ENCODE peak calls at places on chromosomes 3 and 15, in five cellular contexts. F is right lobe of liver; W is CD4-positive, alpha-beta T cell; U is upper lobe of right lung; Z is brain microvascular endothelial cell. Q is an unnamed sample.

GRCh38 chr3:182239316-182239715 is 527.6 kb downstream of the SOX2 start:
- DNase-seq in Z (no peak), F (no peak), W (no peak), U (no peak), Q (no peak)

GRCh38 chr3:129490273-129490675 is 38.2 kb upstream of the RHO start:
- DNase-seq in U (peak), F (peak), W (peak), Z (peak), Q (peak)

GRCh38 chr3:71163216-71163918 is 420.2 kb downstream of the FOXP1 start:
- DNase-seq in U (no peak), Z (peak), W (no peak), F (peak), Q (no peak)

GRCh38 chr3:8210752-8211405 is 290.7 kb upstream of the LMCD1 start:
- DNase-seq in Z (peak), W (no peak), U (no peak), F (no peak), Q (no peak)

GRCh38 chr3:81308296-81308695 is 453.1 kb downstream of the GBE1 start:
- DNase-seq in W (no peak), Z (peak), F (no peak), U (no peak), Q (no peak)

GRCh38 chr3:49699281-49699723 is 9.9 kb downstream of the RNF123 start:
- DNase-seq in W (no peak), F (no peak), Z (no peak), U (no peak), Q (no peak)

GRCh38 chr3:74515451-74515850 is 99.0 kb downstream of the CNTN3 start:
- DNase-seq in Z (no peak), U (no peak), W (no peak), F (no peak), Q (no peak)

GRCh38 chr3:145094355-145094941 is 1066.5 kb downstream of the PLOD2 start:
- DNase-seq in U (no peak), Z (peak), W (no peak), F (no peak), Q (no peak)

GRCh38 chr3:151037746-151038145 is 47.7 kb upstream of the MED12L start:
- DNase-seq in Z (peak), F (peak), U (no peak), W (no peak), Q (no peak)

GRCh38 chr15:25742008-25742407 is 121.1 kb downstream of the ATP10A start:
- DNase-seq in Z (no peak), F (no peak), U (no peak), W (no peak), Q (no peak)

GRCh38 chr3:16478516-16478915 is 35.0 kb downstream of the RFTN1 start:
- DNase-seq in Z (peak), W (no peak), U (no peak), F (no peak), Q (no peak)

GRCh38 chr15:23395030-23395692 is 40.6 kb downstream of the GOLGA8S start:
- DNase-seq in F (no peak), W (no peak), U (peak), Z (no peak), Q (no peak)

GRCh38 chr3:13015286-13016082 is 57.7 kb downstream of the IQSEC1 start:
- DNase-seq in U (peak), Z (no peak), W (peak), F (peak), Q (peak)

GRCh38 chr15:43899928-43900327 is 73.1 kb downstream of the WDR76 start:
- DNase-seq in F (no peak), U (no peak), W (no peak), Z (no peak), Q (no peak)

GRCh38 chr15:57506422-57506821 is 85.3 kb upstream of the MYZAP start:
- DNase-seq in U (no peak), F (no peak), Z (no peak), W (no peak), Q (no peak)

GRCh38 chr15:93020976-93021772 is 67.8 kb downstream of the RGMA start:
- DNase-seq in F (no peak), Z (no peak), W (no peak), U (no peak), Q (no peak)

GRCh38 chr3:136075218-136075808 is 109.8 kb downstream of the PPP2R3A start:
- DNase-seq in F (peak), W (peak), Z (peak), U (no peak), Q (no peak)

GRCh38 chr3:173221010-173221409 is 80.0 kb upstream of the SPATA16 start:
- DNase-seq in Z (no peak), F (no peak), W (no peak), U (no peak), Q (no peak)

GRCh38 chr3:14403636-14404395 is 1.4 kb downstream of the SLC6A6 start:
- DNase-seq in W (no peak), F (peak), Z (no peak), U (peak), Q (no peak)

GRCh38 chr15:69963375-69963774 is 134.3 kb downstream of the TLE3 start:
- DNase-seq in F (no peak), U (no peak), W (no peak), Z (no peak), Q (no peak)

GRCh38 chr3:58492385-58492970 is 582 bp downstream of the KCTD6 start:
- DNase-seq in U (no peak), F (no peak), W (no peak), Z (no peak), Q (no peak)

GRCh38 chr3:29441020-29441324 is 160.1 kb downstream of the RBMS3 start:
- DNase-seq in U (no peak), Z (no peak), F (no peak), W (no peak), Q (no peak)

GRCh38 chr3:195704433-195704999 is 16.3 kb upstream of the MUC20 start:
- DNase-seq in Z (no peak), W (peak), U (no peak), F (no peak), Q (no peak)

GRCh38 chr3:129595544-129596193 is 10.8 kb downstream of the PLXND1 start:
- DNase-seq in Z (no peak), F (no peak), W (no peak), U (no peak), Q (no peak)

GRCh38 chr3:25830373-25831305 is 40.7 kb downstream of the OXSM start:
- DNase-seq in U (no peak), Z (no peak), F (no peak), W (no peak), Q (no peak)

GRCh38 chr3:56012732-56013131 is 455.5 kb downstream of the ERC2 start:
- DNase-seq in Z (no peak), F (no peak), U (no peak), W (no peak), Q (no peak)

GRCh38 chr3:52171577-52172261 is 17.5 kb upstream of the POC1A start:
- DNase-seq in W (no peak), U (no peak), Z (peak), F (peak), Q (peak)

GRCh38 chr3:171871392-171872274 is 28.5 kb downstream of the TMEM212 start:
- DNase-seq in Z (no peak), U (no peak), W (no peak), F (no peak), Q (no peak)

GRCh38 chr3:136332776-136333175 is 82.6 kb downstream of the PCCB start:
- DNase-seq in W (no peak), F (no peak), U (no peak), Z (peak), Q (no peak)

GRCh38 chr15:48803877-48804276 is 7.0 kb downstream of the CEP152 start:
- DNase-seq in W (no peak), F (no peak), U (no peak), Z (no peak), Q (no peak)

GRCh38 chr15:67067161-67067853 is 1.9 kb downstream of the SMAD3 start:
- DNase-seq in Z (no peak), U (no peak), W (no peak), F (no peak), Q (no peak)

GRCh38 chr3:101943028-101943427 is 93.7 kb downstream of the NFKBIZ start:
- DNase-seq in Z (no peak), U (no peak), F (no peak), W (no peak), Q (no peak)

GRCh38 chr3:127045435-127046045 is 62.6 kb downstream of the PLXNA1 start:
- DNase-seq in U (no peak), Z (no peak), W (no peak), F (no peak), Q (no peak)

GRCh38 chr3:43968465-43968864 is 273.2 kb upstream of the TOPAZ1 start:
- DNase-seq in W (no peak), Z (no peak), F (no peak), U (no peak), Q (no peak)

GRCh38 chr3:113212155-113212844 is 943 bp downstream of the BOC start:
- DNase-seq in Z (no peak), W (no peak), U (no peak), F (no peak), Q (no peak)

GRCh38 chr3:9951962-9952805 is at the start of gene PRRT3:
- DNase-seq in U (peak), Z (peak), W (peak), F (no peak), Q (peak)

GRCh38 chr3:179322481-179323196 is at the start of gene ZNF639:
- DNase-seq in F (peak), W (peak), Z (peak), U (peak), Q (peak)

GRCh38 chr15:77021803-77022381 is 27.0 kb downstream of the PSTPIP1 start:
- DNase-seq in F (peak), W (no peak), Z (peak), U (peak), Q (peak)
- H3K27ac ChIP-seq in F (no peak), W (peak), Z (no peak), U (no peak), Q (peak)

DNA sequence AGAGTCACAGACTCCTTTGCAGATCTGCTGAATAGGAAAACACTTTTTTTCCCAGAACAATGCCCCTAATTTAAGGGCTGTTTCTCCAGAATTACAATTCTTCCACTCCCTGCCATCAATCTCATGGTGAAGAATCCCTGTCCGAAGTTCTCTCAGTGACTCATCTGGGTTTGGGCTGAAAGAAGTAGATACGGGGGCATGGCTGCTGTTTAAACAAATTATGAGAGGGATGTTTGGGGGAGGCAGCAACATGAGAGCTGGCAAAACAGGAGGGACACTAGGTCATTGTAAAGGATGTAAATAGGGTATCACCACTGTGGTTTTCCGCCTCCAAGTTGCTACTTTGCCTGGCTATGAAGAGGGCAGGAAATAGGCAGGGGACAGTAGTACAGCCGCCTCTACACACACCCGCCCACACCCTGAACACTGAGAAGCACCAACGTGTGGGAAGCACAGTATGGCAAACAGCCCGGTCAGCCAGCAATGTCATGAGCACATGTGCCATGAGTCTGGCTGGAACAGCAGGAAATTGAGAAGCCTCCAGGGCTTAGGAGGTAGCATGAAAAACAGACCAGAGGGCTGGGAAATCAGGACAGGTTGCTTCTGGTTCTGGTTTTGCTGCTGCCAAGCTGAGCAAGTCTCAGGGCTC is 17.2 kb downstream of the HEXA start:
- DNase-seq in U (peak), W (no peak), Z (peak), F (peak), Q (peak)
- H3K27ac ChIP-seq in U (no peak), W (peak), Z (no peak), F (no peak), Q (peak)

GRCh38 chr3:186930143-186930638 is at the start of gene ST6GAL1:
- DNase-seq in Z (peak), F (peak), U (peak), W (peak), Q (peak)
- H3K27ac ChIP-seq in Z (peak), F (peak), U (peak), W (peak), Q (peak)

DNA sequence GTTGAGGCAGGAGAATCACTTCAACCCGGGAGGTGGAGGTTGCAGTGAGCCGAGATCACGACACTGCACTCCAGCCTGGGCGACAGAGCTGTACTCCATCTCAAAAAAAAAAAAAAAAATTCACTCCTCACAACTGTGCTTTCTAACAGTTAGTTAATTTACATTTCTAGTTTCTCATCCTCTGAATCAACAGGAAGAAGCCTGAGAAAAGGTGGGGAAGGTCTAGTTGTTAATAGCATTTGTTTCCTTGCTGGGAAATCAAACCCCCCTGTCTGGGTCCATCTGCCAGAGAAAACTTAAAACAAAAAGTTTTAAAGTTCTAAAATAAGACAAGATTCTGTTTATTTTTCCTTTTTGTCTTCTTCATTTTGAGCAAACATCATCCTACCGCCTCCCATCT is 62.3 kb downstream of the TMEM39A start:
- DNase-seq in W (no peak), F (no peak), Z (no peak), U (no peak), Q (no peak)
- H3K27ac ChIP-seq in W (no peak), F (no peak), Z (no peak), U (no peak), Q (no peak)

DNA sequence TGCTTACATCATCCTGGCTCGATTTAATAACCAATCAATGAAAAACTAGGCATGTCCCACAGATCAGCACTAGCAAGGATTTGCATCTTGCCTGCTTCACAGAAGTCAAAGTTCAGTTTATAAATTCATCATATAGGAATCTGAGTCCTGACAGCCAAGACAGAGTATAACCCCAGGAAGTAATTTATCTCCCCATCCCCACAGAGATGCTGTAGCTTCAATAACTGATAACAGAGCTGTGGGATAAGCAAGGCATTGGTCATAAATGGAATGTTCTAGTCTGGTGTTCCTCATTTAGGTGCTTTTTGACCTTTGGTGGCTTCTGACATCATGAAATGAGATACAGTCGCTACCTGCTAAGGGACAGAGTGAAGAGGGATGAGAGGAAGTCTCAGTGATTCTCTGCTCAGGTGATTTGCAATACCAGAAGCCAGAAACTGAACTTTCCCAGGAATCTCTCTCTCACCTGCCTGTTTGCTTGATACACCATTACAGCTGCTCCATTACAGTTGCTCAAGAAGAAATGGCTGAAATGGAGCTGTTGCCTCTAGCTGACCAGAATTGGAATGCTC is 217.2 kb upstream of the KCNMB2 start:
- DNase-seq in U (no peak), F (no peak), Z (peak), W (no peak), Q (no peak)
- H3K27ac ChIP-seq in U (no peak), F (no peak), Z (no peak), W (no peak), Q (no peak)

DNA sequence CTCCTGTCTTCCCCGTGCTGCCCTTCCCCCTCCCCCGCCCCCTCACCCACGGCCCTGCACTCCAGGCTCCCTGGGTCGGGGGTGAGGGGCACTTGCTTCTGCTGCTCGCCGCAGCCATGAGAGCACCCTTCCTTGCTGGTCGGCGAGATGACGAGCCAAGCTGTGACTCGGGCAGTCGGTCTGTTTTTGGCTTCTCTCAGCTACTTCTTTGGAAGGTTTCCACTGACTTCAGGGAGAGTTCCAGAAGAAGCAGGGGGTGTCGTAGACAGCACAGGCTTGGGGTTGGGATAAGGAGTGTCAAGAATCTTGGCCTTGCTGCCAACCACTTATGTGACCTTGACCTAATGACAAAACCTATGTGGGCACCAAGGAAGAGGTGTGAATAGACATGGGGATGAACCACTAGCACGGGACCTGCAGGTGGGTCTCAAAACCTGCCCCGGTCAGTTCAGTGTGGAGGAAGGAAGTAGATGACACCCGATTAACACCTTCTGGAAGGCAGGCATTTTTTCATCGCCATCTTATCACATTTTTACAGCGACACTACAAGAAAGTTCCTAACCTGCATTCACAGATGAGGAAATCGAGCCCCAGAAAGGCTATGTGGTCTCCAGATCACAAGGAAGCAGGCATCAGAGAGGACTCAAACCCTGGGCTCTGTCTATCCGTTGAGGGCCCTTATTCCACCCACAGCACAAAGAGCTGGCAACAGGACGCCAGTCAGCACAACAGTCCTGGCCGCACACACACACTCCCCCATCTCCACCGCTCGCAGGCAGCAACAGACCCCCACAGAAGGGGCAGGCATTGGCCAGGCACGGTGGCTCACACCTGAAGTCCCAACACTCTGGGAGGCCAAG is 120.9 kb downstream of the LIPC start:
- DNase-seq in F (no peak), Z (no peak), W (no peak), U (no peak), Q (no peak)
- H3K27ac ChIP-seq in F (no peak), Z (no peak), W (no peak), U (peak), Q (peak)

DNA sequence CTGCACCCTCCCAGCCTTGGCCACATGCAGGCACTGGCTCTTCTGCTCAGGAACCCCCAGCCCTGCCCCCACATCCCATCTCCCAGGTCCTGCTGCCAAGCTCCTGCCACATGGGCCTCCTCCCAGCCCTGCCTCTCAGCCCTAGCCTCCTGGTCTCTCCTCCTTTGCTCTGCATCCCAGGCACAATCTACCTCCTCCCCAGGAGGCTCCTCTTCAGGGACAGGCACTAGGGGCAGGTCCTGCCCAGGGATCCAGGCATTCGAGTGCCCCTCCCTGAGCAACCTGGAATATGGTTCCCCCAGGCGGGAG is 12.4 kb downstream of the DNAJB8 start:
- DNase-seq in U (no peak), W (no peak), Z (no peak), F (no peak), Q (no peak)
- H3K27ac ChIP-seq in U (no peak), W (no peak), Z (no peak), F (no peak), Q (no peak)

GRCh38 chr3:23455084-23455483 is 252.0 kb downstream of the UBE2E2 start:
- DNase-seq in U (no peak), F (no peak), W (no peak), Z (peak), Q (no peak)
- H3K27ac ChIP-seq in U (no peak), F (no peak), W (no peak), Z (no peak), Q (no peak)

Q was measured in spleen.